ENCODE peak calls at places on chromosomes 11 and 22, in seven cellular contexts. N, W, K, X, U, F and Q are unnamed samples.
A peak's percentile ranks its signal among the peaks of the same experiment; 100 is the strongest.

GRCh38 chr11:129230006-129230405 is 37.9 kb upstream of the ARHGAP32 start:
- DNase-seq in N (no peak), W (no peak), K (no peak), X (no peak), U (no peak), F (no peak), Q (peak; percentile 56)

GRCh38 chr11:126842038-126842437 is 158.5 kb downstream of the KIRREL3 start:
- DNase-seq in N (no peak), W (no peak), K (no peak), X (no peak), U (no peak), F (no peak), Q (no peak)

GRCh38 chr11:134126197-134126822 is 57.4 kb downstream of the JAM3 start:
- DNase-seq in N (peak; percentile 33), W (no peak), K (no peak), X (peak; percentile 50), U (no peak), F (no peak), Q (no peak)

GRCh38 chr11:23226331-23226909 is 366.1 kb upstream of the CCDC179 start:
- DNase-seq in N (no peak), W (no peak), K (no peak), X (no peak), U (no peak), F (no peak), Q (no peak)

GRCh38 chr11:94961255-94961654 is 12.1 kb downstream of the CWC15 start:
- DNase-seq in N (no peak), W (no peak), K (no peak), X (no peak), U (no peak), F (no peak), Q (no peak)

GRCh38 chr11:72585762-72586590 is 88.2 kb downstream of the PDE2A start:
- DNase-seq in N (no peak), W (peak; percentile 38), K (peak; percentile 12), X (peak; percentile 89), U (peak; percentile 81), F (peak; percentile 44), Q (peak; percentile 97)

GRCh38 chr11:117827521-117828511 is 3.3 kb upstream of the FXYD2 start:
- DNase-seq in N (no peak), W (no peak), K (no peak), X (no peak), U (no peak), F (no peak), Q (no peak)

GRCh38 chr22:27576413-27576812 is 225.1 kb downstream of the MN1 start:
- DNase-seq in N (no peak), W (no peak), K (no peak), X (peak; percentile 32), U (no peak), F (no peak), Q (no peak)

GRCh38 chr11:35491231-35491871 is 34.1 kb downstream of the PAMR1 start:
- DNase-seq in N (no peak), W (no peak), K (no peak), X (no peak), U (no peak), F (no peak), Q (peak; percentile 81)

GRCh38 chr11:1336836-1337646 is 27.6 kb upstream of the TOLLIP start:
- DNase-seq in N (no peak), W (no peak), K (no peak), X (peak; percentile 80), U (no peak), F (no peak), Q (no peak)

GRCh38 chr11:111361874-111362273 is 17.2 kb downstream of the POU2AF1 start:
- DNase-seq in N (no peak), W (no peak), K (no peak), X (no peak), U (no peak), F (no peak), Q (no peak)

GRCh38 chr11:72954860-72955259 is 140.6 kb downstream of the ATG16L2 start:
- DNase-seq in N (no peak), W (no peak), K (peak; percentile 41), X (no peak), U (no peak), F (no peak), Q (no peak)

GRCh38 chr11:1559103-1559951 is 12.7 kb downstream of the DUSP8 start:
- DNase-seq in N (no peak), W (no peak), K (no peak), X (peak; percentile 52), U (no peak), F (no peak), Q (peak; percentile 91)

GRCh38 chr11:21258414-21258813 is 589.0 kb downstream of the NELL1 start:
- DNase-seq in N (no peak), W (no peak), K (no peak), X (no peak), U (no peak), F (no peak), Q (no peak)

GRCh38 chr11:125337836-125338235 is 158.2 kb downstream of the FEZ1 start:
- DNase-seq in N (no peak), W (no peak), K (no peak), X (no peak), U (no peak), F (no peak), Q (no peak)

GRCh38 chr11:89405629-89406028 is 85.5 kb downstream of the NOX4 start:
- DNase-seq in N (no peak), W (peak; percentile 6), K (no peak), X (no peak), U (no peak), F (no peak), Q (peak; percentile 47)

GRCh38 chr11:117868088-117868487 is 8.4 kb downstream of the FXYD6 start:
- DNase-seq in N (no peak), W (no peak), K (no peak), X (no peak), U (no peak), F (no peak), Q (no peak)

GRCh38 chr11:129950319-129951034 is 52.2 kb downstream of the PRDM10 start:
- DNase-seq in N (no peak), W (no peak), K (no peak), X (no peak), U (peak; percentile 59), F (no peak), Q (no peak)

GRCh38 chr22:28978158-28978557 is 83.5 kb downstream of the C22orf31 start:
- DNase-seq in N (no peak), W (peak; percentile 40), K (no peak), X (no peak), U (peak; percentile 8), F (no peak), Q (no peak)

GRCh38 chr11:46162700-46163099 is 41.4 kb upstream of the PHF21A start:
- DNase-seq in N (no peak), W (no peak), K (peak; percentile 4), X (no peak), U (no peak), F (no peak), Q (no peak)

GRCh38 chr22:39988386-39989114 is 6.2 kb upstream of the FAM83F start:
- DNase-seq in N (no peak), W (no peak), K (no peak), X (no peak), U (peak; percentile 72), F (no peak), Q (no peak)

GRCh38 chr11:6315811-6316425 is 4.4 kb downstream of the CAVIN3 start:
- DNase-seq in N (no peak), W (peak; percentile 41), K (no peak), X (peak; percentile 79), U (peak; percentile 71), F (peak; percentile 45), Q (peak; percentile 77)
- TF ChIP-seq JUND in N (peak; percentile 38), W (no peak), K (no peak), X (no peak), U (no peak), F (no peak), Q (no peak)

DNA sequence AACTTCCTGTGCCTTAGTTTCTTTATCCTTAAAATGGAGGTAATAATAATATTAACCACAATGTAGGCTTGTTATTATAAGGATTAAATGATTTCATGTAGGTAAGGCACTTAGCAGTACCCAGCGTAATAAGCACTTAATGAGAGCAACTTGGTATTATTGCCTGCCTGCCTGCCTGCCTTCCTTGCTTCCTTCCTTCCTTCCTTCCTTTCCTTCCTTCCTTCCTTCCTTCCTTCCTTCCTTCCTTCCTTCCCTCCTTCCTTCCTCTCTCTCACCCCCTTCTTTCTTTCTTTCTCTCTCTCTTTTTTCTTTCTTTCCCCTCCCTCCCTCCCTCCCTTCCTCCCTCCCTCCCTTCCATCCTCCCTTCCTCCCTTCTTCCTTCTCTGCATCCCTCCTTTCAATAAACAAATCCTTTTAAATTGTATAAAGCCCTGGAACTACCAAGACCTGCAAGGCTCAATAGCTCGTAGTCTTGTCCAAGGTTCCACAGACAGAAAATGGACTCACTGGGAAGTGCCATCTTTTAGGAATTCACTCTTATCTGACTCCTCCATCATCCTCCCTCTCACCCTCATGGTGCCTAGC is 20.7 kb upstream of the TIMP3 start:
- DNase-seq in N (no peak), W (no peak), K (no peak), X (no peak), U (no peak), F (no peak), Q (no peak)
- TF ChIP-seq JUND in N (no peak), W (no peak), K (no peak), X (no peak), U (no peak), F (no peak), Q (no peak)

GRCh38 chr11:121140369-121140768 is 39.3 kb downstream of the TECTA start:
- DNase-seq in N (no peak), W (no peak), K (no peak), X (no peak), U (no peak), F (no peak), Q (no peak)
- TF ChIP-seq JUND in N (no peak), W (no peak), K (no peak), X (no peak), U (no peak), F (no peak), Q (no peak)

GRCh38 chr22:38314992-38315800 is 2.0 kb downstream of the CSNK1E start:
- DNase-seq in N (no peak), W (no peak), K (no peak), X (no peak), U (no peak), F (no peak), Q (no peak)

GRCh38 chr22:38312261-38312800 is 4.9 kb downstream of the CSNK1E start:
- DNase-seq in N (no peak), W (no peak), K (no peak), X (no peak), U (no peak), F (no peak), Q (no peak)

GRCh38 chr22:38314140-38314991 is 2.9 kb downstream of the CSNK1E start:
- DNase-seq in N (no peak), W (no peak), K (no peak), X (no peak), U (no peak), F (no peak), Q (no peak)

GRCh38 chr22:38311331-38311635 is 6.0 kb downstream of the CSNK1E start:
- DNase-seq in N (no peak), W (no peak), K (peak; percentile 25), X (no peak), U (no peak), F (no peak), Q (no peak)

DNA sequence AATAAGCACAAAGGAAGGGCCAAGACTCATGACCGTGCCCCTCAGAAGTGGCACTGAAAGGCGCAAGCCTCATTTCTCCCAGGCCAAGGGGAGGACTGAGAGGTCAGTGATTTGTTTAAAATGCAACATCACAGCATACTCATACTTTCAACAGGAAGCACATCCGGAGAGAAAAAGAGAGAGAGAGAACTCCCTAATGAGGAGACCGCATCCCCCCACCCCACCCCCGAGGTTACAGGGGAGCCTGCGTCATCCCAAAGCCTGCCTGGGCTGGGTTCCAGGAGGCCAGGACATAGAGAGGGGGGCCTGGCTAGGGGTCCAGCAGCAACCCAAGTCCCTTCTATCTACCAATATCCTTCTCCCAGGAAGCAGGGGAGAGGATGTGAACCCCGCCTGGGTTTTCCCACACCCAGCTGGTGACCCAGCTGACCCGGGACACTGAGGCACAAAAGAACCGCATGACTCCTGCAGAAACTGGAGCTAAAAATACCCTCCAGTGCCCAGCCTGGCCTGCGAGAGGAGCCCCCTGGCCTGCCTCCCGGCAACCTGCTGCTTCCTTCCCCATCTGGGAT is 3.8 kb downstream of the CSNK1E start:
- DNase-seq in N (no peak), W (no peak), K (peak; percentile 35), X (no peak), U (no peak), F (no peak), Q (no peak)
- TF ChIP-seq JUND in N (no peak), W (no peak), K (no peak), X (no peak), U (no peak), F (no peak), Q (no peak)